ENCODE peak calls at places on chromosomes 6 and 20, in seven cellular contexts. One of them, this sample, is unnamed.

GRCh38 chr6:3247255-3248146 is 11.2 kb upstream of the PSMG4 start:
- DNase-seq in left lung: no peak
- DNase-seq in ascending aorta: no peak
- DNase-seq in pancreas: peak; percentile 65
- DNase-seq in neuronal stem cell: no peak
- DNase-seq in endodermal cell: peak; percentile 85
- DNase-seq in WERI-Rb-1: no peak
- DNase-seq in this sample: peak; percentile 86

GRCh38 chr6:111712398-111712797 is 106.7 kb upstream of the TRAF3IP2 start:
- DNase-seq in ascending aorta: peak; percentile 59
- DNase-seq in endodermal cell: no peak
- DNase-seq in neuronal stem cell: no peak
- DNase-seq in pancreas: no peak
- DNase-seq in WERI-Rb-1: no peak
- DNase-seq in left lung: no peak
- DNase-seq in this sample: no peak

GRCh38 chr20:58829531-58829941 is 21.2 kb downstream of the GNAS-AS1 start:
- DNase-seq in WERI-Rb-1: no peak
- DNase-seq in pancreas: no peak
- DNase-seq in endodermal cell: no peak
- DNase-seq in neuronal stem cell: no peak
- DNase-seq in left lung: no peak
- DNase-seq in ascending aorta: no peak
- DNase-seq in this sample: no peak

GRCh38 chr20:53040678-53041674 is 68.8 kb downstream of the TSHZ2 start:
- DNase-seq in endodermal cell: peak; percentile 48
- DNase-seq in WERI-Rb-1: no peak
- DNase-seq in ascending aorta: peak; percentile 69
- DNase-seq in neuronal stem cell: no peak
- DNase-seq in pancreas: peak; percentile 64
- DNase-seq in left lung: no peak
- DNase-seq in this sample: no peak

GRCh38 chr20:4170621-4171537 is 155.5 kb upstream of the RNF24 start:
- DNase-seq in neuronal stem cell: no peak
- DNase-seq in endodermal cell: no peak
- DNase-seq in pancreas: no peak
- DNase-seq in ascending aorta: no peak
- DNase-seq in WERI-Rb-1: no peak
- DNase-seq in left lung: no peak
- DNase-seq in this sample: peak; percentile 47

GRCh38 chr6:81485395-81485794 is 267.1 kb downstream of the TENT5A start:
- DNase-seq in pancreas: no peak
- DNase-seq in neuronal stem cell: no peak
- DNase-seq in endodermal cell: no peak
- DNase-seq in ascending aorta: no peak
- DNase-seq in WERI-Rb-1: no peak
- DNase-seq in left lung: no peak
- DNase-seq in this sample: no peak

GRCh38 chr20:9241232-9241692 is 172.4 kb downstream of the PLCB4 start:
- DNase-seq in left lung: no peak
- DNase-seq in pancreas: no peak
- DNase-seq in ascending aorta: no peak
- DNase-seq in neuronal stem cell: no peak
- DNase-seq in WERI-Rb-1: no peak
- DNase-seq in endodermal cell: no peak
- DNase-seq in this sample: no peak

GRCh38 chr6:138957484-138957883 is 30.6 kb downstream of the REPS1 start:
- DNase-seq in ascending aorta: no peak
- DNase-seq in endodermal cell: no peak
- DNase-seq in WERI-Rb-1: no peak
- DNase-seq in neuronal stem cell: no peak
- DNase-seq in pancreas: no peak
- DNase-seq in left lung: no peak
- DNase-seq in this sample: no peak

GRCh38 chr6:108610270-108610839 is 49.6 kb downstream of the FOXO3 start:
- DNase-seq in pancreas: no peak
- DNase-seq in left lung: no peak
- DNase-seq in neuronal stem cell: no peak
- DNase-seq in WERI-Rb-1: no peak
- DNase-seq in ascending aorta: no peak
- DNase-seq in endodermal cell: no peak
- DNase-seq in this sample: no peak

GRCh38 chr6:170407200-170407599 is 100.6 kb downstream of the FAM120B start:
- DNase-seq in left lung: no peak
- DNase-seq in pancreas: no peak
- DNase-seq in WERI-Rb-1: no peak
- DNase-seq in endodermal cell: peak; percentile 31
- DNase-seq in neuronal stem cell: no peak
- DNase-seq in ascending aorta: no peak
- DNase-seq in this sample: no peak

GRCh38 chr6:170404697-170405096 is 98.1 kb downstream of the FAM120B start:
- DNase-seq in left lung: no peak
- DNase-seq in ascending aorta: no peak
- DNase-seq in pancreas: no peak
- DNase-seq in endodermal cell: peak; percentile 39
- DNase-seq in WERI-Rb-1: no peak
- DNase-seq in neuronal stem cell: no peak
- DNase-seq in this sample: no peak

GRCh38 chr6:170403451-170403850 is 96.9 kb downstream of the FAM120B start:
- DNase-seq in WERI-Rb-1: no peak
- DNase-seq in ascending aorta: no peak
- DNase-seq in endodermal cell: peak; percentile 87
- DNase-seq in pancreas: no peak
- DNase-seq in neuronal stem cell: peak; percentile 59
- DNase-seq in left lung: no peak
- DNase-seq in this sample: peak; percentile 85

GRCh38 chr6:170404036-170404435 is 97.5 kb downstream of the FAM120B start:
- DNase-seq in ascending aorta: no peak
- DNase-seq in neuronal stem cell: no peak
- DNase-seq in pancreas: no peak
- DNase-seq in left lung: no peak
- DNase-seq in endodermal cell: peak; percentile 34
- DNase-seq in WERI-Rb-1: no peak
- DNase-seq in this sample: no peak

GRCh38 chr6:170405311-170405975 is 98.9 kb downstream of the FAM120B start:
- DNase-seq in endodermal cell: no peak
- DNase-seq in left lung: no peak
- DNase-seq in neuronal stem cell: no peak
- DNase-seq in ascending aorta: no peak
- DNase-seq in pancreas: no peak
- DNase-seq in WERI-Rb-1: no peak
- DNase-seq in this sample: no peak
- H3K36me3 ChIP-seq in endodermal cell: peaks cover 29% of the 10 kb centered on the region
- H3K36me3 ChIP-seq in left lung: no peaks in the 10 kb centered on the region
- H3K36me3 ChIP-seq in neuronal stem cell: peaks cover 6% of the 10 kb centered on the region
- H3K36me3 ChIP-seq in ascending aorta: peaks cover 48% of the 10 kb centered on the region
- H3K36me3 ChIP-seq in pancreas: peaks cover 2% of the 10 kb centered on the region
- H3K36me3 ChIP-seq in WERI-Rb-1: peaks cover 36% of the 10 kb centered on the region
- H3K36me3 ChIP-seq in this sample: peaks cover 2% of the 10 kb centered on the region

DNA sequence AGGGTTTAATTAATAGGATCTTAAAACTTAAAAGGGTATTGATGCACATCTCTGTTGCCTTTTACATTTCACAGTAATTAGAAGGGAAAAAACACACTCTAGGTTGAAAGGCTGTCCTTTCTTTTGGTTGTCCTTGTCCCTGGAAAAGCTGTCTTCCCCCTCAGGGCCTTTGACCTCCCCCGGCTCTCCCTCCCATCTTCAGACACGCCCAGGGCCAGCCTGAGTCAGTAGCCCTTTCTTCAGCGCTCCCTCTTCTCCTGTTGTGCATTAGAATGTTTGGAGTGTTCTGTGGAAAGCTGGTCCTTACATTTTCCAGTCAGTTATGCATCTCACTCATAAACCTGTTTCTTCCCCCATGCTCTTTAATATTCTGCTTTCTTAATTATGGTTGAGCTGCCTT is 157.0 kb downstream of the MTHFD1L start:
- DNase-seq in left lung: no peak
- DNase-seq in WERI-Rb-1: no peak
- DNase-seq in pancreas: no peak
- DNase-seq in neuronal stem cell: no peak
- DNase-seq in endodermal cell: no peak
- DNase-seq in ascending aorta: peak; percentile 24
- DNase-seq in this sample: peak; percentile 32
- H3K4me3 ChIP-seq in left lung: no peak overlapping the region
- H3K4me3 ChIP-seq in WERI-Rb-1: no peak overlapping the region
- H3K4me3 ChIP-seq in pancreas: no peak overlapping the region
- H3K4me3 ChIP-seq in neuronal stem cell: no peak overlapping the region
- H3K4me3 ChIP-seq in endodermal cell: no peak overlapping the region
- H3K4me3 ChIP-seq in ascending aorta: no peak overlapping the region
- H3K4me3 ChIP-seq in this sample: no peak overlapping the region

GRCh38 chr6:127483399-127484055 is 24.3 kb upstream of the KIAA0408 start:
- DNase-seq in left lung: no peak
- DNase-seq in ascending aorta: no peak
- DNase-seq in pancreas: no peak
- DNase-seq in neuronal stem cell: no peak
- DNase-seq in WERI-Rb-1: no peak
- DNase-seq in endodermal cell: peak; percentile 60
- DNase-seq in this sample: peak; percentile 76

GRCh38 chr6:127484207-127484858 is 25.1 kb upstream of the KIAA0408 start:
- DNase-seq in neuronal stem cell: no peak
- DNase-seq in left lung: no peak
- DNase-seq in pancreas: no peak
- DNase-seq in ascending aorta: no peak
- DNase-seq in endodermal cell: no peak
- DNase-seq in WERI-Rb-1: no peak
- DNase-seq in this sample: no peak

GRCh38 chr6:127482318-127482717 is 23.1 kb upstream of the KIAA0408 start:
- DNase-seq in WERI-Rb-1: no peak
- DNase-seq in pancreas: no peak
- DNase-seq in neuronal stem cell: no peak
- DNase-seq in left lung: no peak
- DNase-seq in ascending aorta: no peak
- DNase-seq in endodermal cell: no peak
- DNase-seq in this sample: no peak

GRCh38 chr6:127481081-127481480 is 21.9 kb upstream of the KIAA0408 start:
- DNase-seq in neuronal stem cell: no peak
- DNase-seq in WERI-Rb-1: no peak
- DNase-seq in endodermal cell: no peak
- DNase-seq in pancreas: no peak
- DNase-seq in left lung: no peak
- DNase-seq in ascending aorta: no peak
- DNase-seq in this sample: no peak

GRCh38 chr6:127481628-127482027 is 22.4 kb upstream of the KIAA0408 start:
- DNase-seq in neuronal stem cell: no peak
- DNase-seq in pancreas: no peak
- DNase-seq in endodermal cell: no peak
- DNase-seq in ascending aorta: no peak
- DNase-seq in WERI-Rb-1: no peak
- DNase-seq in left lung: no peak
- DNase-seq in this sample: no peak
- H3K36me3 ChIP-seq in neuronal stem cell: peaks cover 14% of the 10 kb centered on the region
- H3K36me3 ChIP-seq in pancreas: no peaks in the 10 kb centered on the region
- H3K36me3 ChIP-seq in endodermal cell: no peaks in the 10 kb centered on the region
- H3K36me3 ChIP-seq in ascending aorta: no peaks in the 10 kb centered on the region
- H3K36me3 ChIP-seq in WERI-Rb-1: peaks cover 94% of the 10 kb centered on the region
- H3K36me3 ChIP-seq in left lung: no peaks in the 10 kb centered on the region
- H3K36me3 ChIP-seq in this sample: no peaks in the 10 kb centered on the region

GRCh38 chr6:169997930-169998218 is 246.5 kb downstream of the ERMARD start:
- DNase-seq in ascending aorta: no peak
- DNase-seq in endodermal cell: no peak
- DNase-seq in pancreas: no peak
- DNase-seq in WERI-Rb-1: no peak
- DNase-seq in left lung: no peak
- DNase-seq in neuronal stem cell: no peak
- DNase-seq in this sample: peak; percentile 28

GRCh38 chr6:169997187-169997929 is 245.9 kb downstream of the ERMARD start:
- DNase-seq in endodermal cell: peak; percentile 37
- DNase-seq in pancreas: no peak
- DNase-seq in ascending aorta: no peak
- DNase-seq in neuronal stem cell: no peak
- DNase-seq in left lung: no peak
- DNase-seq in WERI-Rb-1: no peak
- DNase-seq in this sample: peak; percentile 22

GRCh38 chr6:169998457-169998856 is 247.0 kb downstream of the ERMARD start:
- DNase-seq in WERI-Rb-1: no peak
- DNase-seq in ascending aorta: peak; percentile 28
- DNase-seq in endodermal cell: peak; percentile 31
- DNase-seq in left lung: no peak
- DNase-seq in pancreas: no peak
- DNase-seq in neuronal stem cell: no peak
- DNase-seq in this sample: peak; percentile 16

GRCh38 chr6:169994734-169995133 is 243.3 kb downstream of the ERMARD start:
- DNase-seq in ascending aorta: no peak
- DNase-seq in endodermal cell: peak; percentile 27
- DNase-seq in left lung: no peak
- DNase-seq in neuronal stem cell: no peak
- DNase-seq in pancreas: no peak
- DNase-seq in WERI-Rb-1: no peak
- DNase-seq in this sample: peak; percentile 33

GRCh38 chr6:169996652-169997051 is 245.2 kb downstream of the ERMARD start:
- DNase-seq in pancreas: no peak
- DNase-seq in neuronal stem cell: no peak
- DNase-seq in WERI-Rb-1: no peak
- DNase-seq in ascending aorta: no peak
- DNase-seq in left lung: no peak
- DNase-seq in endodermal cell: no peak
- DNase-seq in this sample: no peak
- H3K4me3 ChIP-seq in pancreas: no peak overlapping the region
- H3K4me3 ChIP-seq in neuronal stem cell: peak overlapping the region; percentile 55
- H3K4me3 ChIP-seq in WERI-Rb-1: no peak overlapping the region
- H3K4me3 ChIP-seq in ascending aorta: no peak overlapping the region
- H3K4me3 ChIP-seq in left lung: no peak overlapping the region
- H3K4me3 ChIP-seq in endodermal cell: no peak overlapping the region
- H3K4me3 ChIP-seq in this sample: no peak overlapping the region

GRCh38 chr20:57408131-57408530 is 16.9 kb downstream of the RBM38 start:
- DNase-seq in neuronal stem cell: no peak
- DNase-seq in ascending aorta: no peak
- DNase-seq in left lung: no peak
- DNase-seq in pancreas: no peak
- DNase-seq in endodermal cell: no peak
- DNase-seq in WERI-Rb-1: no peak
- DNase-seq in this sample: no peak

GRCh38 chr20:57405236-57406016 is 14.2 kb downstream of the RBM38 start:
- DNase-seq in left lung: no peak
- DNase-seq in ascending aorta: no peak
- DNase-seq in pancreas: no peak
- DNase-seq in WERI-Rb-1: no peak
- DNase-seq in neuronal stem cell: no peak
- DNase-seq in endodermal cell: no peak
- DNase-seq in this sample: no peak

GRCh38 chr20:57409316-57409671 is 18.1 kb downstream of the RBM38 start:
- DNase-seq in pancreas: no peak
- DNase-seq in left lung: no peak
- DNase-seq in WERI-Rb-1: no peak
- DNase-seq in endodermal cell: no peak
- DNase-seq in neuronal stem cell: no peak
- DNase-seq in ascending aorta: peak; percentile 76
- DNase-seq in this sample: no peak

GRCh38 chr20:57408536-57409233 is 17.5 kb downstream of the RBM38 start:
- DNase-seq in endodermal cell: no peak
- DNase-seq in pancreas: no peak
- DNase-seq in left lung: no peak
- DNase-seq in ascending aorta: no peak
- DNase-seq in WERI-Rb-1: no peak
- DNase-seq in neuronal stem cell: no peak
- DNase-seq in this sample: no peak

DNA sequence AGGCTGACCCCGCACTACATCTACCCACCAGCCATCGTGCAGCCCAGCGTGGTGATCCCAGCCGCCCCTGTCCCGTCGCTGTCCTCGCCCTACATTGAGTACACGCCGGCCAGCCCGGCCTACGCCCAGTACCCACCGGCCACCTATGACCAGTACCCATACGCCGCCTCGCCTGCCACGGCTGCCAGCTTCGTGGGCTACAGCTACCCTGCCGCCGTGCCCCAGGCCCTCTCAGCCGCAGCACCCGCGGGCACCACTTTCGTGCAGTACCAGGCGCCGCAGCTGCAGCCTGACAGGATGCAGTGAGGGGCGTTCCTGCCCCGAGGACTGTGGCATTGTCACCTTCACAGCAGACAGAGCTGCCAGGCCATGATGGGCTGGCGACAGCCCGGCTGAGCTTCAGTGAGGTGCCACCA is 16.4 kb downstream of the RBM38 start:
- DNase-seq in neuronal stem cell: no peak
- DNase-seq in left lung: no peak
- DNase-seq in pancreas: no peak
- DNase-seq in endodermal cell: no peak
- DNase-seq in WERI-Rb-1: no peak
- DNase-seq in ascending aorta: no peak
- DNase-seq in this sample: no peak
- H3K36me3 ChIP-seq in neuronal stem cell: peaks cover 22% of the 10 kb centered on the region
- H3K36me3 ChIP-seq in left lung: no peaks in the 10 kb centered on the region
- H3K36me3 ChIP-seq in pancreas: peaks cover 6% of the 10 kb centered on the region
- H3K36me3 ChIP-seq in endodermal cell: peaks cover 5% of the 10 kb centered on the region
- H3K36me3 ChIP-seq in WERI-Rb-1: peaks cover 48% of the 10 kb centered on the region
- H3K36me3 ChIP-seq in ascending aorta: peaks cover 56% of the 10 kb centered on the region
- H3K36me3 ChIP-seq in this sample: no peaks in the 10 kb centered on the region

This sample was measured in H7.